ENCODE peak calls at places on chromosomes 1 and 21, in ten cellular contexts. C is GM12878, Z is ascending aorta, K is cardiac fibroblast, L is IMR-90, W is fibroblast of lung, F is heart right ventricle, T is fibroblast of pulmonary artery, V is tibial nerve, I is lower lobe of right lung. J is an unnamed sample.

GRCh38 chr21:42161957-42162681 is 56.8 kb upstream of the ABCG1 start:
- DNase-seq in I (no peak), Z (peak), C (no peak), V (no peak), K (no peak), W (peak), T (no peak), L (no peak), F (no peak), J (no peak)

GRCh38 chr1:204390731-204391466 is 20.7 kb downstream of the PPP1R15B start:
- DNase-seq in C (no peak), Z (no peak), K (peak), W (peak), T (no peak), L (peak), I (no peak), V (no peak), F (no peak), J (no peak)

GRCh38 chr1:47756411-47756810 is 240.8 kb downstream of the TRABD2B start:
- DNase-seq in W (no peak), L (no peak), F (no peak), I (no peak), Z (peak), T (no peak), V (no peak), C (no peak), K (no peak), J (no peak)

GRCh38 chr1:181152892-181153633 is 64.6 kb downstream of the IER5 start:
- DNase-seq in T (peak), K (peak), V (peak), W (peak), I (peak), C (no peak), Z (peak), F (peak), L (peak), J (no peak)

GRCh38 chr1:22584001-22584557 is 20.8 kb downstream of the EPHA8 start:
- DNase-seq in Z (no peak), W (no peak), C (no peak), T (peak), L (no peak), K (peak), V (no peak), F (no peak), I (no peak), J (no peak)

GRCh38 chr1:13714851-13715250 is 14.9 kb downstream of the PRDM2 start:
- DNase-seq in T (no peak), C (no peak), I (no peak), L (no peak), Z (no peak), V (no peak), W (no peak), K (no peak), F (no peak), J (no peak)

GRCh38 chr1:58815069-58815679 is 31.3 kb upstream of the JUN start:
- DNase-seq in L (peak), K (peak), V (peak), W (peak), I (peak), T (peak), F (peak), C (peak), Z (peak), J (peak)

GRCh38 chr1:227901906-227902640 is 45.7 kb downstream of the WNT9A start:
- DNase-seq in W (peak), V (no peak), K (peak), F (no peak), T (peak), L (peak), Z (no peak), I (peak), C (no peak), J (peak)

GRCh38 chr1:152946651-152947256 is at the start of gene SPRR5:
- DNase-seq in C (no peak), W (no peak), I (no peak), Z (no peak), K (no peak), L (no peak), F (no peak), T (no peak), V (no peak), J (no peak)

GRCh38 chr1:158067651-158068050 is 74.2 kb downstream of the KIRREL1 start:
- DNase-seq in Z (peak), L (peak), W (peak), F (no peak), I (no peak), V (no peak), C (no peak), T (peak), K (peak), J (no peak)

GRCh38 chr1:56501888-56502287 is 77.5 kb downstream of the PLPP3 start:
- DNase-seq in W (no peak), I (no peak), V (no peak), F (no peak), C (no peak), L (no peak), Z (no peak), T (no peak), K (no peak), J (no peak)

GRCh38 chr1:230744382-230744781 is 2.8 kb upstream of the CAPN9 start:
- DNase-seq in I (no peak), L (peak), V (no peak), C (no peak), F (no peak), T (peak), W (peak), K (peak), Z (no peak), J (peak)

GRCh38 chr21:46194374-46195334 is 10.4 kb upstream of the SPATC1L start:
- DNase-seq in F (no peak), L (no peak), C (no peak), V (peak), Z (no peak), W (no peak), K (no peak), T (no peak), I (peak), J (no peak)

GRCh38 chr1:30744060-30744756 is 13.4 kb downstream of the LAPTM5 start:
- DNase-seq in W (no peak), F (no peak), K (peak), T (peak), L (peak), I (no peak), V (no peak), C (no peak), Z (no peak), J (no peak)

GRCh38 chr21:42648606-42649005 is 4.8 kb upstream of the PDE9A start:
- DNase-seq in T (no peak), C (no peak), L (no peak), K (no peak), V (no peak), Z (no peak), F (no peak), W (no peak), I (no peak), J (no peak)

GRCh38 chr1:3494321-3495308 is 40.1 kb downstream of the ARHGEF16 start:
- DNase-seq in K (no peak), I (no peak), Z (no peak), W (no peak), F (no peak), C (no peak), L (no peak), V (no peak), T (no peak), J (no peak)

GRCh38 chr1:181969902-181970301 is 91.6 kb downstream of the ZNF648 start:
- DNase-seq in Z (no peak), C (no peak), V (no peak), I (no peak), K (no peak), W (no peak), T (no peak), L (no peak), F (no peak), J (no peak)

GRCh38 chr1:159012495-159012894 is 2.8 kb downstream of the IFI16 start:
- DNase-seq in C (peak), I (no peak), K (peak), V (no peak), F (peak), Z (no peak), L (peak), W (peak), T (no peak), J (no peak)

GRCh38 chr1:8571200-8571984 is 246.0 kb downstream of the RERE start:
- DNase-seq in F (no peak), K (peak), I (no peak), W (peak), C (no peak), V (no peak), L (peak), Z (no peak), T (peak), J (peak)
- TF ChIP-seq CTCF in F (peak), K (peak), I (peak), W (peak), C (peak), V (peak), L (peak), Z (peak), T (peak), J (peak)

GRCh38 chr1:8266436-8267165 is 51.3 kb upstream of the SLC45A1 start:
- DNase-seq in K (no peak), V (no peak), W (no peak), Z (no peak), I (no peak), L (no peak), T (no peak), F (no peak), C (no peak), J (no peak)

GRCh38 chr1:8261398-8261762 is 56.5 kb upstream of the SLC45A1 start:
- DNase-seq in C (no peak), K (no peak), W (no peak), L (no peak), Z (no peak), F (no peak), V (no peak), I (no peak), T (no peak), J (no peak)

GRCh38 chr1:8263806-8264205 is 54.1 kb upstream of the SLC45A1 start:
- DNase-seq in L (no peak), F (no peak), K (no peak), I (no peak), Z (no peak), T (no peak), W (no peak), C (no peak), V (no peak), J (no peak)

GRCh38 chr1:8267307-8267706 is 50.6 kb upstream of the SLC45A1 start:
- DNase-seq in I (no peak), W (no peak), K (no peak), Z (no peak), C (no peak), L (no peak), F (no peak), V (no peak), T (no peak), J (no peak)
- H3K4me3 ChIP-seq in I (no peak), W (no peak), K (no peak), Z (no peak), C (no peak), L (no peak), F (no peak), V (no peak), T (no peak), J (no peak)

DNA sequence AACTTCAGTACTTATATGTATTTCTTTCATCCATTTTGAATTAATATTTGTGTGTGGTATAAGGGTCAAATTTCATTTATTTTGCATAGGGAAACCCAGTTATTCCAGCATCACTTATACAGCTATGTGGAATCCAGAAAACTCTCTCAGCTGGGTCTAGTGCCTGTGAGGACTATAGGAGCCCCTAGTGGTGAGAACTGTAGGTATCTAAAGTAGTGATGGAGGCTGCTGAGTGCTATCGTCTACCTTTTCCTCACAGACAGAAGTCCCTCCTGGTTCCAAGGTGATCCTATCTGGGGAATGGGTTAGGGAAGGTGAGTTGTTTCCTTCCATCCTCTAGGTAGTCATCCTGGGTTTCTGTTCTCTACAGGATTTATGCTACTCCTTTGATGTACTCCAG is 352.0 kb upstream of the C1orf87 start:
- DNase-seq in F (no peak), T (peak), W (peak), L (no peak), C (no peak), K (peak), I (no peak), Z (no peak), V (no peak), J (no peak)
- TF ChIP-seq CTCF in F (no peak), T (peak), W (peak), L (no peak), C (no peak), K (peak), I (no peak), Z (no peak), V (no peak), J (peak)

GRCh38 chr1:74246266-74246665 is 11.1 kb downstream of the TNNI3K start:
- DNase-seq in C (no peak), L (peak), I (no peak), K (no peak), F (no peak), V (no peak), T (no peak), Z (no peak), W (peak), J (no peak)

GRCh38 chr1:74245168-74245753 is 10.1 kb downstream of the TNNI3K start:
- DNase-seq in F (no peak), T (no peak), V (no peak), I (no peak), W (no peak), Z (no peak), C (no peak), K (no peak), L (no peak), J (no peak)

GRCh38 chr1:74247881-74248528 is 12.8 kb downstream of the TNNI3K start:
- DNase-seq in C (no peak), V (no peak), L (no peak), W (no peak), K (no peak), I (peak), T (no peak), F (no peak), Z (no peak), J (no peak)
- H3K4me3 ChIP-seq in C (no peak), V (no peak), L (no peak), W (no peak), K (no peak), I (no peak), T (no peak), F (no peak), Z (no peak), J (no peak)

GRCh38 chr1:36446261-36446660 is 4.0 kb downstream of the OSCP1 start:
- DNase-seq in V (no peak), T (no peak), W (no peak), K (no peak), F (no peak), I (no peak), L (no peak), C (no peak), Z (no peak), J (no peak)
- TF ChIP-seq CTCF in V (no peak), T (no peak), W (no peak), K (peak), F (peak), I (peak), L (peak), C (peak), Z (no peak), J (peak)

GRCh38 chr1:236128646-236129178 is 13.6 kb upstream of the GPR137B start:
- DNase-seq in T (no peak), K (peak), C (no peak), F (no peak), V (no peak), W (peak), L (peak), Z (no peak), I (no peak), J (no peak)

GRCh38 chr1:236131916-236132315 is 10.4 kb upstream of the GPR137B start:
- DNase-seq in L (no peak), C (no peak), F (no peak), V (no peak), Z (no peak), W (no peak), I (no peak), K (no peak), T (no peak), J (no peak)

GRCh38 chr1:236127045-236127444 is 15.3 kb upstream of the GPR137B start:
- DNase-seq in Z (no peak), T (no peak), V (no peak), F (no peak), C (no peak), I (no peak), L (no peak), K (no peak), W (no peak), J (no peak)

GRCh38 chr1:236130372-236130771 is 12.0 kb upstream of the GPR137B start:
- DNase-seq in L (no peak), W (no peak), V (no peak), K (no peak), T (no peak), Z (no peak), I (no peak), F (no peak), C (no peak), J (no peak)

GRCh38 chr1:236129315-236129714 is 13.0 kb upstream of the GPR137B start:
- DNase-seq in Z (no peak), C (no peak), K (no peak), I (no peak), W (no peak), L (no peak), F (no peak), V (no peak), T (no peak), J (no peak)
- H3K4me3 ChIP-seq in Z (no peak), C (no peak), K (no peak), I (no peak), W (no peak), L (no peak), F (no peak), V (no peak), T (no peak), J (no peak)

DNA sequence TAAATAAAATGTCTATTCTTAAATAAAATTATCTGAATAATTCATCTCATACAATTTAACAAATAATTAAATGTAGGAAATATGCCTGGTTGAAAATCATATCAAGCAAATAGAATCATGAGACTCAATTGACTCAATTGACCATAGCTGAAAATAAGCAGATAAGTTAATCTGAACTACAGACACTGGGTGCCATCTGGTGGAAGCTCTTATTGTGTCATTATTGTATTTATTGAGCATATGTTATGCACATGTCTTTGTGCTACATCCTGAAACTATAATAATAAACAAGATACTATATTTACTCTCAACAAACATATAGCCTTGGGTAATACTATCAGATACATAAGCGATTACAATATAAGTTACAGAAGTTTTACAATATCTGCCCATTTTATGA is 41.0 kb downstream of the BRINP3 start:
- DNase-seq in K (peak), L (peak), I (no peak), V (no peak), W (peak), C (peak), F (no peak), T (peak), Z (no peak), J (no peak)
- TF ChIP-seq CTCF in K (no peak), L (peak), I (no peak), V (no peak), W (no peak), C (no peak), F (no peak), T (peak), Z (no peak), J (no peak)

DNA sequence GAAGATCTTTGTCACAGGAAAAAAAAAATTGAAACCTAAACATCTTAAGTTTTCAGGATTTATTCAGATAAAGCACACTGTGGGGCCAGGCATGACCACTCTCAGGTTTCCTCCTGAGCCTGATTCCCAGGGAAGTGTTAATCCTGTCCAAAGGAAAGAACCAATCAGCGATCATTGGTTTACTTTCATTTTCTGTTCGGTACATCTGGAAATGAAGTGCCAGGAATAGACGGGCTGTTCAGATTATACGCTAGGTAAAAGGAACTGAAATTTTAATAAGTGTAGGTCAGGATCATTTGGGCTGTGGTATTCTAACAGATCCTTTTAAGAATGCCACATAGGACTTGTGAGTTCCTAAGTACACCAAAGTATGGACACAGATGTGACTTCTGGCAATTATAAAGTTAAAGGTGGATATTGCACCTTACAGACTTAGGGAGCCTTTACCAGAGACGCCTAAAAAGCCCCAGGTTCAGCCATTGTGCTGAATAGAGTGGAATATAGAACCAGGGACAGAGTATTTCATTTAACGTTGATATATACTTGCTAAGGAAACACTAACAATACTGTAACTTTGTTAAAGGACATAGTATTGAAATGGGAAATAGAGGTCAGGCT is 9.3 kb upstream of the CACYBP start:
- DNase-seq in T (peak), I (no peak), Z (no peak), L (peak), V (no peak), C (no peak), W (no peak), F (peak), K (peak), J (no peak)
- H3K4me3 ChIP-seq in T (peak), I (peak), Z (peak), L (peak), V (peak), C (peak), W (peak), F (no peak), K (peak), J (no peak)

GRCh38 chr1:210696709-210697108 is 368.0 kb downstream of the HHAT start:
- DNase-seq in K (no peak), C (peak), Z (no peak), F (no peak), I (no peak), T (no peak), W (peak), V (no peak), L (no peak), J (no peak)

GRCh38 chr1:210698661-210699060 is 370.0 kb downstream of the HHAT start:
- DNase-seq in W (no peak), C (no peak), L (no peak), F (no peak), V (no peak), K (no peak), T (no peak), I (no peak), Z (no peak), J (no peak)

GRCh38 chr1:210695041-210695440 is 366.3 kb downstream of the HHAT start:
- DNase-seq in K (no peak), L (peak), I (no peak), C (no peak), F (no peak), W (peak), V (no peak), T (no peak), Z (no peak), J (no peak)

GRCh38 chr1:210700083-210700482 is 371.4 kb downstream of the HHAT start:
- DNase-seq in W (no peak), Z (no peak), K (no peak), V (no peak), T (no peak), C (no peak), L (no peak), F (no peak), I (no peak), J (no peak)

DNA sequence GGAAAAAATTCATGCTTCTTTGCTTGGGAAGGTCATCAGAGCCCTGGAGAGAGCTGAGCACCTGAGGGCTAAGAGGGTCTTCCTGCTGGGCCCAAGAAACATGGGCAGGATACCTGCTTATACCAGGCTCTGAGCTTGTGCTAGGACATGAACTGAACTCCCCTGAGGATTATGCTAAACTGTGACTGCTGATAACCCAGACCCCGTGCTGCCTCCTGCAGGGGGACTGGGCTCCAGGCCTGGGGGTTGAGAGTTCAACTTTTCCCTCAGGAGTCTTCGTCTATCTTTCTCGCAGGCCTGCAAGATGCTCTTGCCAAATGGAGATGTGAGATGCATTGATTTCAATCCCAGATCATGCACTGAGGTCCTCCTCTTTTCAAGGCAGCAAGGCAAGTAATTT is 368.5 kb downstream of the HHAT start:
- DNase-seq in Z (no peak), V (no peak), W (no peak), C (no peak), I (no peak), T (no peak), K (no peak), F (no peak), L (no peak), J (no peak)
- TF ChIP-seq CTCF in Z (no peak), V (no peak), W (no peak), C (no peak), I (no peak), T (no peak), K (no peak), F (no peak), L (no peak), J (no peak)

J was measured in Caco-2.